ENCODE peak calls at places on chromosome 1, in eight cellular contexts. A, F, V, E, P, X, H and R are unnamed samples.

GRCh38 chr1:52601976-52602327 is 219 bp upstream of the GPX7 start:
- DNase-seq in A (no peak), F (no peak), V (peak), E (no peak), P (no peak), X (no peak), H (no peak), R (no peak)

GRCh38 chr1:16249838-16250241 is 12.9 kb upstream of the CPLANE2 start:
- DNase-seq in A (no peak), F (no peak), V (no peak), E (no peak), P (peak), X (no peak), H (peak), R (peak)

GRCh38 chr1:10237157-10237539 is 26.8 kb downstream of the KIF1B start:
- DNase-seq in A (no peak), F (no peak), V (no peak), E (no peak), P (no peak), X (no peak), H (no peak), R (no peak)

GRCh38 chr1:99598738-99599411 is 47.0 kb upstream of the PALMD start:
- DNase-seq in A (no peak), F (no peak), V (no peak), E (no peak), P (no peak), X (no peak), H (no peak), R (no peak)

GRCh38 chr1:67850151-67850551 is 16.9 kb upstream of the GNG12 start:
- DNase-seq in A (peak), F (no peak), V (peak), E (no peak), P (no peak), X (no peak), H (peak), R (no peak)

GRCh38 chr1:205676002-205676401 is 4.3 kb downstream of the SLC45A3 start:
- DNase-seq in A (no peak), F (no peak), V (no peak), E (no peak), P (no peak), X (no peak), H (no peak), R (no peak)

GRCh38 chr1:192104852-192105251 is 53.4 kb upstream of the RGS18 start:
- DNase-seq in A (no peak), F (no peak), V (no peak), E (no peak), P (no peak), X (no peak), H (peak), R (no peak)

GRCh38 chr1:168468822-168469221 is 75.0 kb downstream of the XCL2 start:
- DNase-seq in A (no peak), F (no peak), V (no peak), E (no peak), P (no peak), X (no peak), H (no peak), R (no peak)

GRCh38 chr1:158638905-158639304 is 33.8 kb downstream of the OR10Z1 start:
- DNase-seq in A (no peak), F (no peak), V (no peak), E (no peak), P (no peak), X (no peak), H (no peak), R (no peak)

GRCh38 chr1:207619833-207620572 is 24.9 kb upstream of the CR1L start:
- DNase-seq in A (peak), F (no peak), V (peak), E (no peak), P (no peak), X (no peak), H (peak), R (peak)

GRCh38 chr1:54117815-54118563 is 34.8 kb downstream of the CDCP2 start:
- DNase-seq in A (peak), F (no peak), V (peak), E (no peak), P (no peak), X (no peak), H (no peak), R (no peak)

GRCh38 chr1:84834419-84835064 is 58.5 kb downstream of the LPAR3 start:
- DNase-seq in A (no peak), F (no peak), V (no peak), E (no peak), P (no peak), X (no peak), H (peak), R (no peak)

GRCh38 chr1:212814989-212815388 is 23.3 kb downstream of the TATDN3 start:
- DNase-seq in A (no peak), F (no peak), V (peak), E (no peak), P (no peak), X (no peak), H (peak), R (no peak)

GRCh38 chr1:158285756-158286241 is 3.9 kb upstream of the CD1C start:
- DNase-seq in A (no peak), F (no peak), V (peak), E (no peak), P (peak), X (peak), H (no peak), R (no peak)

GRCh38 chr1:205988585-205988995 is 14.6 kb downstream of the RAB7B start:
- DNase-seq in A (no peak), F (no peak), V (no peak), E (no peak), P (no peak), X (no peak), H (no peak), R (no peak)

GRCh38 chr1:47997289-47998200 is at the start of gene TRABD2B:
- DNase-seq in A (peak), F (peak), V (peak), E (peak), P (peak), X (peak), H (peak), R (peak)